ENCODE peak calls at places on chromosomes 3 and 15, in six cellular contexts. One of them, this sample, is unnamed.

GRCh38 chr3:132006605-132007204 is 28.1 kb downstream of the CPNE4 start:
- DNase-seq in Calu3: peak
- DNase-seq in AG04450: no peak
- DNase-seq in choroid plexus epithelial cell: peak
- DNase-seq in H9: peak
- DNase-seq in pancreas: peak
- DNase-seq in this sample: peak

GRCh38 chr3:193680220-193680619 is 87.2 kb downstream of the OPA1 start:
- DNase-seq in choroid plexus epithelial cell: peak
- DNase-seq in AG04450: peak
- DNase-seq in Calu3: no peak
- DNase-seq in pancreas: no peak
- DNase-seq in H9: no peak
- DNase-seq in this sample: peak

GRCh38 chr3:146163584-146163983 is 2.6 kb upstream of the PLOD2 start:
- DNase-seq in H9: no peak
- DNase-seq in pancreas: no peak
- DNase-seq in Calu3: peak
- DNase-seq in choroid plexus epithelial cell: peak
- DNase-seq in AG04450: no peak
- DNase-seq in this sample: no peak

GRCh38 chr3:156659260-156659659 is 15.1 kb upstream of the TIPARP start:
- DNase-seq in pancreas: no peak
- DNase-seq in AG04450: no peak
- DNase-seq in choroid plexus epithelial cell: no peak
- DNase-seq in Calu3: no peak
- DNase-seq in H9: no peak
- DNase-seq in this sample: no peak

GRCh38 chr15:34185666-34186065 is 24.2 kb downstream of the KATNBL1 start:
- DNase-seq in H9: no peak
- DNase-seq in pancreas: no peak
- DNase-seq in choroid plexus epithelial cell: no peak
- DNase-seq in AG04450: no peak
- DNase-seq in Calu3: no peak
- DNase-seq in this sample: no peak

GRCh38 chr15:90419202-90419601 is 31.2 kb downstream of the IQGAP1 start:
- DNase-seq in pancreas: no peak
- DNase-seq in AG04450: no peak
- DNase-seq in H9: no peak
- DNase-seq in choroid plexus epithelial cell: peak
- DNase-seq in Calu3: no peak
- DNase-seq in this sample: no peak

GRCh38 chr3:141279074-141279945 is 47.7 kb downstream of the PXYLP1 start:
- DNase-seq in AG04450: no peak
- DNase-seq in choroid plexus epithelial cell: peak
- DNase-seq in H9: no peak
- DNase-seq in Calu3: no peak
- DNase-seq in pancreas: no peak
- DNase-seq in this sample: no peak

GRCh38 chr3:9600597-9600996 is 47.0 kb upstream of the LHFPL4 start:
- DNase-seq in AG04450: no peak
- DNase-seq in choroid plexus epithelial cell: no peak
- DNase-seq in pancreas: peak
- DNase-seq in Calu3: peak
- DNase-seq in H9: no peak
- DNase-seq in this sample: peak

GRCh38 chr3:48408823-48409281 is 21.0 kb downstream of the PLXNB1 start:
- DNase-seq in choroid plexus epithelial cell: no peak
- DNase-seq in H9: peak
- DNase-seq in Calu3: no peak
- DNase-seq in pancreas: no peak
- DNase-seq in AG04450: no peak
- DNase-seq in this sample: no peak

GRCh38 chr15:74399511-74400312 is 32.3 kb upstream of the CYP11A1 start:
- DNase-seq in pancreas: no peak
- DNase-seq in Calu3: peak
- DNase-seq in AG04450: no peak
- DNase-seq in choroid plexus epithelial cell: peak
- DNase-seq in H9: no peak
- DNase-seq in this sample: no peak

GRCh38 chr15:67433495-67434099 is 87.3 kb upstream of the C15orf61 start:
- DNase-seq in AG04450: peak
- DNase-seq in Calu3: peak
- DNase-seq in choroid plexus epithelial cell: peak
- DNase-seq in H9: peak
- DNase-seq in pancreas: peak
- DNase-seq in this sample: peak

GRCh38 chr15:31328999-31329639 is 2.5 kb downstream of the KLF13 start:
- DNase-seq in Calu3: peak
- DNase-seq in AG04450: no peak
- DNase-seq in H9: peak
- DNase-seq in pancreas: peak
- DNase-seq in choroid plexus epithelial cell: no peak
- DNase-seq in this sample: peak

GRCh38 chr3:146838221-146838620 is 233.1 kb upstream of the PLSCR5 start:
- DNase-seq in H9: no peak
- DNase-seq in pancreas: no peak
- DNase-seq in Calu3: no peak
- DNase-seq in AG04450: no peak
- DNase-seq in choroid plexus epithelial cell: no peak
- DNase-seq in this sample: no peak

GRCh38 chr3:37200141-37200540 is 25.8 kb upstream of the LRRFIP2 start:
- DNase-seq in choroid plexus epithelial cell: no peak
- DNase-seq in H9: no peak
- DNase-seq in pancreas: no peak
- DNase-seq in AG04450: no peak
- DNase-seq in Calu3: no peak
- DNase-seq in this sample: no peak

GRCh38 chr3:36546196-36546595 is 165.9 kb downstream of the STAC start:
- DNase-seq in Calu3: no peak
- DNase-seq in choroid plexus epithelial cell: peak
- DNase-seq in AG04450: no peak
- DNase-seq in pancreas: no peak
- DNase-seq in H9: no peak
- DNase-seq in this sample: no peak

GRCh38 chr3:127365383-127365782 is 77.5 kb upstream of the PRR20G start:
- DNase-seq in AG04450: no peak
- DNase-seq in choroid plexus epithelial cell: no peak
- DNase-seq in H9: no peak
- DNase-seq in pancreas: no peak
- DNase-seq in Calu3: no peak
- DNase-seq in this sample: no peak

DNA sequence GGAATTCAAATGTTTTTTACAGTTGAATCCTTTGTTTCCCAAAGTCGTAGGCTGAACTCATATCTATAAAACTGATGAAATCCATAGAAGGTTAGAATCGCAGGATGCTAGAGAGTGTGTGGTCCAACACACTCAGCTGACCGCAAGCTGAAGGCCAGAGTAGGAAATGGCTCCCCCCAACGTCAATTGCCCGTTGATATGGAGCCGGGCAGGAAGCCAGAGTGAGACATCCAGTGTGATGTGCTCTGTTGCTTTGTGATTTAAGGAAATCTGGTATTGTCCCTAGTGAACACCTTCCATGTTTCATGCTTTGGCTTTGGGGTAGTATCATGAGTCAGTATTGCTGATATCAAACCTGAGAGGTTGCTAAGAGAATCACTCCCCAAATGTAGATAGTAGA is 5.8 kb upstream of the MEX3B start:
- DNase-seq in AG04450: no peak
- DNase-seq in Calu3: no peak
- DNase-seq in H9: no peak
- DNase-seq in choroid plexus epithelial cell: peak
- DNase-seq in pancreas: no peak
- DNase-seq in this sample: no peak
- TF ChIP-seq CTCF in AG04450: no peak
- TF ChIP-seq CTCF in Calu3: no peak
- TF ChIP-seq CTCF in H9: no peak
- TF ChIP-seq CTCF in choroid plexus epithelial cell: no peak
- TF ChIP-seq CTCF in pancreas: no peak
- TF ChIP-seq CTCF in this sample: no peak

GRCh38 chr15:70362911-70363310 is 265.2 kb upstream of the TLE3 start:
- DNase-seq in Calu3: peak
- DNase-seq in choroid plexus epithelial cell: peak
- DNase-seq in pancreas: peak
- DNase-seq in AG04450: no peak
- DNase-seq in H9: peak
- DNase-seq in this sample: peak
- TF ChIP-seq CTCF in Calu3: peak
- TF ChIP-seq CTCF in choroid plexus epithelial cell: peak
- TF ChIP-seq CTCF in pancreas: peak
- TF ChIP-seq CTCF in AG04450: peak
- TF ChIP-seq CTCF in H9: peak
- TF ChIP-seq CTCF in this sample: peak

DNA sequence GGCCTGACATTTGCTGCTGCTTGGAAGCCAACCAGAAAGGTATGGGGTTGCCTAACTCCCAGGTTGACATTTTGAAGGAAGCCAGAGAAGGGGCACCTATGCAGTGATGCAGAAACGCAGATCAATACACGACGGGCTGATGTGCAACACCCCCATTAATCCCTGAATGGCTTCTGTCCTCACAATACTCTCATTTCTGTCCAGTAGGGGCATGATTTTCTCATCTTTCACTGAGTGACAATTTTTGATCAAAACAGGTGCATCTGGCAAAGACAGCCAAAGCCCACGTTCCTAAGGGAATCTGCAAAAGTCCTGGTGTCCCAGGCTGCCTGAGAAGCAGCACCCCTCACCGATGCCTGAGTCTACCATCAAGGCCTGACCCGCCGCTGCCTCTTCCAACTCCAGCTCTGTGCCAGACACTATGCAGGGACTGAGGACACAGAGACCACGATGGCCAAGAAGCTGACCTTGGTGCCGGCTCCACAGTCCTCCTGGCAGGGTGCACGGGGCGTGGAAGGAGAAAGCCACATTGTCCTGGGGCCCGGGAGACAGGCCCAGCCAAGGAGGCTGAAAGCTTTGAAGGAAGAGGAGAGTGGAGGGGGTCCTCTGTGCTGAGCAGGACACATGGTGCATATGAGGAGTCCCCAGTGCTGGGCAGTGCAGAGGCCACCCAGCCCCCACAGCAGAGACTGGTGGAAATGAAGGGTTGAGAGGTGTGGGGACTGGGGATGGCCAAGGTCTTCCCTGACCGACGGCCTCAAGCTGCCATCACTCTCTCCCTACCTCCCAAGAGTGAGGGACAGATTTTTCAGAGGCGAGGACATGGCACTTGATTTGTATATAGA is 159.6 kb downstream of the NUP210 start:
- DNase-seq in pancreas: no peak
- DNase-seq in choroid plexus epithelial cell: no peak
- DNase-seq in Calu3: no peak
- DNase-seq in AG04450: no peak
- DNase-seq in H9: no peak
- DNase-seq in this sample: no peak
- TF ChIP-seq CTCF in pancreas: no peak
- TF ChIP-seq CTCF in choroid plexus epithelial cell: peak
- TF ChIP-seq CTCF in Calu3: no peak
- TF ChIP-seq CTCF in AG04450: no peak
- TF ChIP-seq CTCF in H9: peak
- TF ChIP-seq CTCF in this sample: no peak

GRCh38 chr3:72977060-72977459 is 19.6 kb upstream of the PPP4R2 start:
- DNase-seq in pancreas: no peak
- DNase-seq in AG04450: no peak
- DNase-seq in Calu3: no peak
- DNase-seq in choroid plexus epithelial cell: peak
- DNase-seq in H9: no peak
- DNase-seq in this sample: no peak
- TF ChIP-seq CTCF in pancreas: no peak
- TF ChIP-seq CTCF in AG04450: no peak
- TF ChIP-seq CTCF in Calu3: no peak
- TF ChIP-seq CTCF in choroid plexus epithelial cell: no peak
- TF ChIP-seq CTCF in H9: peak
- TF ChIP-seq CTCF in this sample: no peak